ENCODE peak calls at places on chromosomes 13 and 19, in nine cellular contexts. G, O, E, Z, H, P, F, B and C are unnamed samples. For H3K4me1, the result is how much of the 10 kb centered on the place peaks cover.

GRCh38 chr13:21894703-21895699 is 224.1 kb downstream of the FGF9 start:
- DNase-seq in P (no peak), E (no peak), H (no peak), G (no peak), Z (no peak), B (no peak), F (no peak), O (no peak), C (no peak)

GRCh38 chr13:107124129-107124718 is 556.3 kb upstream of the ARGLU1 start:
- DNase-seq in H (no peak), O (no peak), F (no peak), P (peak), Z (no peak), E (no peak), B (peak), G (peak), C (peak)

GRCh38 chr13:94342436-94343242 is 136.8 kb downstream of the DCT start:
- DNase-seq in O (no peak), H (no peak), P (no peak), E (no peak), F (no peak), Z (no peak), B (no peak), G (no peak), C (no peak)

GRCh38 chr13:73065665-73066350 is 7.0 kb downstream of the KLF5 start:
- DNase-seq in H (peak), E (no peak), Z (no peak), O (no peak), B (no peak), G (no peak), P (peak), F (no peak), C (peak)

GRCh38 chr13:51261610-51262249 is 39.5 kb downstream of the FAM124A start:
- DNase-seq in F (no peak), G (no peak), E (no peak), B (no peak), P (no peak), Z (no peak), H (no peak), O (no peak), C (no peak)

GRCh38 chr19:33024398-33024797 is 40.3 kb downstream of the RHPN2 start:
- DNase-seq in F (no peak), Z (no peak), P (peak), H (no peak), E (no peak), O (no peak), B (no peak), G (no peak), C (no peak)

GRCh38 chr13:31174018-31174417 is 12.3 kb upstream of the HSPH1 start:
- DNase-seq in O (no peak), H (no peak), Z (no peak), P (peak), B (peak), F (no peak), E (no peak), G (no peak), C (no peak)

GRCh38 chr19:33795370-33796163 is 1.1 kb upstream of the KCTD15 start:
- DNase-seq in E (peak), Z (peak), H (peak), B (peak), P (peak), G (peak), O (no peak), F (peak), C (peak)

GRCh38 chr19:14580623-14581237 is 2.2 kb upstream of the CLEC17A start:
- DNase-seq in P (no peak), G (no peak), Z (no peak), F (no peak), E (no peak), B (no peak), O (no peak), H (no peak), C (no peak)

GRCh38 chr13:112965573-112966115 is 3.4 kb upstream of the MCF2L start:
- DNase-seq in G (no peak), O (no peak), H (no peak), B (no peak), E (no peak), F (no peak), Z (no peak), P (no peak), C (peak)

GRCh38 chr13:38262211-38262610 is 87.4 kb upstream of the UFM1 start:
- DNase-seq in P (no peak), G (no peak), F (no peak), H (no peak), O (no peak), Z (no peak), B (peak), E (no peak), C (no peak)

GRCh38 chr19:45826934-45827333 is 11.8 kb upstream of the RSPH6A start:
- DNase-seq in Z (no peak), O (no peak), H (no peak), E (no peak), G (no peak), P (no peak), F (no peak), B (no peak), C (no peak)

GRCh38 chr19:48940902-48941301 is 7.4 kb downstream of the DHDH start:
- DNase-seq in P (no peak), F (no peak), G (no peak), B (no peak), E (no peak), Z (no peak), O (no peak), H (no peak), C (no peak)

GRCh38 chr13:41654800-41655199 is 197.4 kb downstream of the RGCC start:
- DNase-seq in Z (no peak), B (no peak), E (no peak), O (no peak), H (no peak), P (no peak), F (no peak), G (no peak), C (no peak)

GRCh38 chr19:56689198-56689597 is 17.6 kb upstream of the ZNF835 start:
- DNase-seq in E (no peak), O (no peak), F (no peak), P (peak), G (no peak), B (no peak), Z (no peak), H (no peak), C (no peak)

GRCh38 chr13:97235549-97236206 is 13.5 kb downstream of the MBNL2 start:
- DNase-seq in Z (no peak), P (no peak), G (no peak), B (no peak), F (no peak), O (no peak), H (peak), E (no peak), C (no peak)

GRCh38 chr19:46859637-46860124 is 1.1 kb upstream of the ARHGAP35 start:
- DNase-seq in H (peak), G (peak), Z (peak), F (no peak), B (no peak), P (peak), E (peak), O (no peak), C (no peak)

GRCh38 chr13:37616131-37616530 is 17.6 kb upstream of the POSTN start:
- DNase-seq in E (no peak), H (no peak), B (no peak), O (no peak), F (no peak), G (no peak), Z (no peak), P (no peak), C (no peak)

GRCh38 chr13:41651413-41652068 is 194.2 kb downstream of the RGCC start:
- DNase-seq in F (no peak), Z (no peak), B (peak), H (no peak), P (no peak), O (no peak), G (no peak), E (no peak), C (no peak)

GRCh38 chr13:63117710-63118109 is 1702.1 kb upstream of the PCDH20 start:
- DNase-seq in H (no peak), B (no peak), F (no peak), Z (no peak), O (no peak), E (no peak), P (no peak), G (no peak), C (no peak)

GRCh38 chr13:110648848-110649421 is 33.6 kb downstream of the NAXD start:
- DNase-seq in B (no peak), E (no peak), G (no peak), P (no peak), H (peak), F (no peak), O (no peak), Z (peak), C (no peak)

GRCh38 chr13:25990801-25991200 is 61.0 kb downstream of the SHISA2 start:
- DNase-seq in E (no peak), O (no peak), G (no peak), P (no peak), B (peak), F (no peak), Z (no peak), H (no peak), C (no peak)

GRCh38 chr19:10292789-10293636 is 3.3 kb downstream of the ICAM5 start:
- DNase-seq in Z (no peak), O (no peak), B (no peak), P (peak), E (no peak), H (no peak), F (peak), G (no peak), C (no peak)

GRCh38 chr13:110520431-110521295 is 40.9 kb downstream of the RAB20 start:
- DNase-seq in F (no peak), P (no peak), E (peak), O (no peak), G (no peak), B (peak), Z (peak), H (peak), C (no peak)

GRCh38 chr19:10193666-10194499 is 870 bp downstream of the DNMT1 start:
- DNase-seq in O (no peak), Z (no peak), F (no peak), P (peak), E (no peak), B (peak), H (peak), G (peak), C (no peak)

GRCh38 chr13:63396746-63397145 is 1981.1 kb upstream of the PCDH20 start:
- DNase-seq in B (no peak), G (no peak), F (no peak), O (no peak), H (no peak), Z (no peak), E (no peak), P (no peak), C (no peak)

GRCh38 chr19:13726323-13726722 is 38.0 kb upstream of the MRI1 start:
- DNase-seq in B (no peak), Z (no peak), G (no peak), H (no peak), O (no peak), E (no peak), F (no peak), P (no peak), C (no peak)

GRCh38 chr19:21841081-21841783 is 5.2 kb upstream of the ZNF43 start:
- DNase-seq in E (no peak), Z (no peak), O (no peak), H (no peak), P (no peak), G (no peak), B (no peak), F (no peak), C (no peak)

GRCh38 chr19:3813473-3814392 is 27.6 kb upstream of the MATK start:
- DNase-seq in F (no peak), P (no peak), E (no peak), H (no peak), O (no peak), Z (no peak), B (no peak), G (no peak), C (no peak)
- H3K4me3 ChIP-seq in F (no peak), P (no peak), E (no peak), H (no peak), O (no peak), Z (no peak), B (no peak), G (no peak), C (no peak)

GRCh38 chr19:40808021-40808325 is 9.0 kb downstream of the EGLN2 start:
- DNase-seq in F (no peak), E (no peak), G (no peak), Z (no peak), O (no peak), B (no peak), H (no peak), P (no peak), C (no peak)

GRCh38 chr19:40811478-40812341 is 12.7 kb downstream of the EGLN2 start:
- DNase-seq in G (no peak), P (no peak), B (no peak), O (no peak), E (no peak), F (peak), Z (no peak), H (peak), C (peak)

GRCh38 chr19:40809358-40810086 is 10.5 kb downstream of the EGLN2 start:
- DNase-seq in H (no peak), O (no peak), F (no peak), E (no peak), B (no peak), G (no peak), P (no peak), Z (no peak), C (no peak)

GRCh38 chr19:40808497-40808896 is 9.5 kb downstream of the EGLN2 start:
- DNase-seq in O (no peak), B (no peak), F (no peak), E (no peak), H (no peak), P (no peak), G (no peak), Z (no peak), C (no peak)

GRCh38 chr19:40810160-40810559 is 11.2 kb downstream of the EGLN2 start:
- DNase-seq in E (no peak), H (no peak), O (no peak), Z (no peak), B (no peak), G (no peak), P (no peak), F (no peak), C (no peak)
- H3K4me1 ChIP-seq in E (half or more), H (under half), O (half or more), Z (half or more), B (under half), G (under half), P (under half), F (half or more), C (under half)

GRCh38 chr19:7885818-7886217 is 2.5 kb upstream of the LRRC8E start:
- DNase-seq in P (no peak), E (no peak), F (no peak), Z (no peak), H (no peak), G (no peak), B (no peak), O (no peak), C (no peak)

GRCh38 chr19:7883796-7884570 is 4.3 kb upstream of the LRRC8E start:
- DNase-seq in P (no peak), F (no peak), E (no peak), O (no peak), Z (no peak), B (peak), G (no peak), H (no peak), C (no peak)

GRCh38 chr19:7888826-7889217 is 512 bp downstream of the LRRC8E start:
- DNase-seq in F (no peak), P (no peak), G (no peak), B (no peak), O (no peak), Z (no peak), E (no peak), H (no peak), C (no peak)

GRCh38 chr19:7888145-7888825 is at the start of gene LRRC8E:
- DNase-seq in P (peak), Z (peak), H (peak), F (peak), O (no peak), G (peak), B (peak), E (no peak), C (peak)

GRCh38 chr19:7887408-7888144 is 734 bp upstream of the LRRC8E start:
- DNase-seq in Z (no peak), B (no peak), O (no peak), G (no peak), E (no peak), P (no peak), F (no peak), H (no peak), C (no peak)
- H3K4me3 ChIP-seq in Z (no peak), B (no peak), O (peak), G (peak), E (peak), P (peak), F (no peak), H (no peak), C (no peak)

GRCh38 chr13:114024603-114025431 is 50.9 kb upstream of the C13orf46 start:
- DNase-seq in E (no peak), O (no peak), B (no peak), P (no peak), H (no peak), F (no peak), Z (no peak), G (no peak), C (no peak)
- H3K4me1 ChIP-seq in E (under half), O (under half), B (under half), P (under half), H (under half), F (under half), Z (under half), G (under half), C (under half)

GRCh38 chr19:57778358-57778757 is 8.9 kb downstream of the ZNF586 start:
- DNase-seq in B (no peak), H (no peak), E (no peak), Z (no peak), O (no peak), G (no peak), F (no peak), P (no peak), C (no peak)
- H3K4me3 ChIP-seq in B (no peak), H (no peak), E (no peak), Z (no peak), O (no peak), G (no peak), F (peak), P (peak), C (no peak)

DNA sequence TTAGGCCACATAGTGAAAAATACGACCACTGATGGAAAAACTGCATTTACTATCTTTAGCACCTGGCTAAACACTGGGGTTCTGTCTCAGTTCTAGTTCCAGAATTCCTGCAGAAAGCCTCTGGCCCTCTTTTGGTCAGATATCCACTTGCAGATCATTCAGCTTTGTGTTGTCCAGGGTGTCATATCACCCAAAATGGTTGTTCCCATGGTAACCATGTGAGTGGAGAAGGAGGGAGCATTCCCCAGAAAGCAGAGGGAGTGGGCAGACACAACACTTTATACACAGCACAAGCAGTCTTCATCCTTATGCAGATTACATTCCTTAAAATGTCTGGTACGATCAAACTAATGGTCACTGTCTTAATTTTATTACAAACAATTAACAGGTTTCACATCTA is 73.5 kb downstream of the CAB39L start:
- DNase-seq in Z (no peak), E (no peak), F (no peak), B (no peak), P (no peak), O (no peak), G (no peak), H (no peak), C (no peak)
- H3K4me1 ChIP-seq in Z (under half), E (under half), F (under half), B (under half), P (under half), O (under half), G (under half), H (under half), C (half or more)

DNA sequence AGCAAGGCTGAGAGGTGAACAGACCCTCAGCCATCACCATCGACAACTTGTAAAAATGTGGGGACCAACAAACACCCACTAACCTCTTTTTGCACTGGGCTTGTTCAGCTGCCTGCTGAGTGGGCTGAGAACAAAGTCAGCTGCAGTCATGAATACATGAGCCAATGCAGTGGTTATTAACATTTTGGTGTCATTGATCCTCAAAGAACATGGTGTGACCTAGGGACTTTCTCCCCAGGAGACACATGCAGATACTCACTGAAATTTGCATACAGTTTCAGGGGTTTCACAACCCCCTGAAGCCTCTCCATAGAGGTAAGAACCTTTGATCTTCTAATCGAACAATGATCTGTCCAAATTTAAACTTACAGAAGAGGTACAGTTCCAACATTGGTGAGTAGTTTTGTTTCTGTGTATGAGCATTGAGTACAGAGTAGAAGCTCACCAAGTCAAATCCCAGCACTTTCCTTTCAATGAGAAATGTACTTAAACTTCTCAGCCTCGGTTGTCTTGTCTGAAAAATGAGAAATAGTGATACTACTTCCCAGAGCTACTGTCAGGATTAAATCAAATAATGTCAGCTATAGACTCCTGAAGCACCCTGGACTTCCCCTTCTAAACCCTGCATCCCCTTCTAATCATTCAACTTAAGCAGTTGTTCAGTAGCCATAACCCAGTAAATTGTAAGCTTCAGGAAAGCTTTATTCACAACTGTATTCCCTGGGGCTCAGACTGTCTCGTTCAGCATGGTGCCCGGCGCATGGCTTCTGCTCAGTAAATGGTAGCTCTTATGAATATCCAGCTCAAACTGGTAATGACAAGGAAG is 148.7 kb downstream of the FOXO1 start:
- DNase-seq in Z (no peak), G (no peak), F (no peak), P (no peak), E (no peak), B (no peak), O (no peak), H (no peak), C (no peak)
- H3K4me3 ChIP-seq in Z (no peak), G (no peak), F (no peak), P (no peak), E (no peak), B (no peak), O (no peak), H (no peak), C (no peak)

DNA sequence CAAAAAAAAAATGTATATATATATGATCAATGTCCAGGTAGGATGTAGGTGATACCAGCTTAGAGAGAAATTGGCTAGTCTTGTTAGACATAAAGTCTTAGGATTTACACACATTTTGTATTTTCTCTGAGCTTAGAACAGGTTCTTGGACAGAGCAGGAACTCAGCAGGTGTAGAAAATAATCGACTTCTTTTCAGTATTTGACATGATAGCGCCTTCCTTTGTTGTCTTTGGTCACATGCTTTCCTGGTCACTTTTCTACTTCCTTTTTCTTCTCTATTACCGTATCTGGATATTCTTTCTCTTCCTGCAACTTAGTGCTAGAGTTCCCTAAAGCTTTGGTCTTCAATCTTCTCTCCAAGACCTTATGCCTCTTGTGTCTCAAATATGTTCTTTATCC is 107.4 kb downstream of the LRCH1 start:
- DNase-seq in H (no peak), E (no peak), F (no peak), P (no peak), B (no peak), G (no peak), O (no peak), Z (no peak), C (no peak)
- H3K4me1 ChIP-seq in H (under half), E (half or more), F (under half), P (under half), B (under half), G (half or more), O (under half), Z (under half), C (half or more)

DNA sequence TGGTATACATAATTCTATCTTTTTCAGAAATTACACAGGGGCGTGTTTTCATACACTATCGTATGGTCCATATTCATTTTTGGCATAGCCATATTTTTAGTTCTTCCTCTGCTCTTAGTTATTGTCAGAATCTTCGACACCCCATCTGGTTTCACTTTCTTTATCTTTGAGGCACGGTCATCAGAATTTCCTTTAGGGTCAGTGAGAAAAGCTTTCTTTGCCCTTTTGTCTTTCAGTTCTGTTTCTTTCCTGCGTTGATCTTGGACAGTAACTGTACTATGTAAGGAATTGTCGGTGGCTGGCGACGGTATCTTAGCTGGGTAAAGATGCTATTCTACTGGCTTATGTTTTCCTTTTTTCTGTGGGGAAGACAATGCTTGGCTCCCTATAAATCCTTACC is 10.6 kb upstream of the KIR2DL4 start:
- DNase-seq in P (no peak), F (no peak), Z (no peak), G (no peak), H (no peak), B (no peak), E (no peak), O (no peak), C (no peak)
- H3K4me3 ChIP-seq in P (no peak), F (peak), Z (peak), G (peak), H (no peak), B (no peak), E (peak), O (no peak), C (no peak)